ENCODE peak calls at places on chromosomes 5 and 9, in six cellular contexts. Q, O, N, Y, T and V are unnamed samples.

GRCh38 chr5:10600629-10601245 is 36.9 kb downstream of the ANKRD33B start:
- DNase-seq in T (no peak), O (no peak), Q (no peak), N (no peak), Y (no peak), V (no peak)

GRCh38 chr5:1190915-1191314 is 10.5 kb upstream of the SLC6A19 start:
- DNase-seq in N (no peak), Q (no peak), Y (no peak), T (no peak), O (no peak), V (no peak)

GRCh38 chr5:43020294-43020711 is 19.8 kb downstream of the ANXA2R start:
- DNase-seq in Q (no peak), T (no peak), N (peak), O (no peak), Y (peak), V (peak)

GRCh38 chr9:128099932-128100491 is 27.5 kb downstream of the PTGES2 start:
- DNase-seq in Q (no peak), Y (no peak), N (no peak), T (peak), O (no peak), V (no peak)

GRCh38 chr5:176359658-176360057 is 1.9 kb downstream of the KIAA1191 start:
- DNase-seq in Q (no peak), T (peak), Y (no peak), N (no peak), O (no peak), V (no peak)

GRCh38 chr9:135409286-135410200 is 70.0 kb upstream of the PPP1R26 start:
- DNase-seq in Q (no peak), T (no peak), Y (no peak), N (no peak), O (peak), V (no peak)

GRCh38 chr5:68027519-68027918 is 188.0 kb upstream of the PIK3R1 start:
- DNase-seq in Q (no peak), N (no peak), O (no peak), Y (no peak), T (peak), V (no peak)

GRCh38 chr5:137995077-137995746 is 37.7 kb downstream of the FAM13B start:
- DNase-seq in Q (no peak), O (no peak), Y (no peak), T (peak), N (no peak), V (no peak)

GRCh38 chr5:79508794-79509193 is 5.1 kb downstream of the HOMER1 start:
- DNase-seq in Y (no peak), Q (no peak), O (no peak), T (no peak), N (no peak), V (no peak)

GRCh38 chr5:81428866-81429265 is 34.9 kb upstream of the ACOT12 start:
- DNase-seq in O (no peak), Q (no peak), Y (no peak), N (no peak), T (peak), V (no peak)

GRCh38 chr5:17304282-17304681 is 86.9 kb downstream of the BASP1 start:
- DNase-seq in T (peak), Q (no peak), Y (no peak), N (no peak), O (no peak), V (no peak)

GRCh38 chr5:72064801-72065570 is 42.3 kb upstream of the MAP1B start:
- DNase-seq in Q (no peak), Y (no peak), N (no peak), O (no peak), T (no peak), V (no peak)

GRCh38 chr5:148267972-148268371 is 622 bp upstream of the SPINK13 start:
- DNase-seq in Y (no peak), O (no peak), Q (no peak), N (no peak), T (no peak), V (no peak)

GRCh38 chr9:117974108-117974507 is 269.9 kb downstream of the TLR4 start:
- DNase-seq in Y (no peak), N (no peak), T (no peak), O (no peak), Q (no peak), V (no peak)